ENCODE peak calls at places on chromosomes 16 and 17, in seven cellular contexts. D is PC-9, Y is MM.1S, R is GM23338, N is neural progenitor cell, K is GM23248, W is H9. T is an unnamed sample. For H3K27me3, the result is how much of the 10 kb centered on the place peaks cover.

GRCh38 chr17:1366234-1366633 is 33.8 kb downstream of the YWHAE start:
- DNase-seq in N (no peak), W (no peak), R (peak), D (no peak), Y (no peak), K (no peak), T (no peak)

GRCh38 chr17:48520631-48521045 is 10.2 kb downstream of the HOXB1 start:
- DNase-seq in W (peak), N (peak), K (peak), D (no peak), Y (no peak), R (peak), T (no peak)

GRCh38 chr17:28901866-28902818 is 737 bp downstream of the DHRS13 start:
- DNase-seq in W (no peak), D (no peak), Y (peak), R (peak), N (no peak), K (peak), T (no peak)

GRCh38 chr16:83351846-83352245 is 455.9 kb upstream of the HSBP1 start:
- DNase-seq in K (peak), D (no peak), Y (no peak), N (no peak), R (no peak), W (no peak), T (no peak)

GRCh38 chr16:56950881-56951771 is 10.6 kb upstream of the CETP start:
- DNase-seq in R (peak), Y (peak), D (peak), W (peak), K (peak), N (peak), T (no peak)

GRCh38 chr16:73142069-73142880 is 94.3 kb upstream of the ZFHX3 start:
- DNase-seq in N (no peak), Y (no peak), D (no peak), W (no peak), R (no peak), K (no peak), T (no peak)

GRCh38 chr17:79356839-79357447 is 253.9 kb downstream of the RBFOX3 start:
- DNase-seq in R (no peak), Y (no peak), W (no peak), N (no peak), K (no peak), D (no peak), T (no peak)

GRCh38 chr17:65173951-65174683 is 36.9 kb downstream of the RGS9 start:
- DNase-seq in D (no peak), N (no peak), R (no peak), Y (no peak), K (no peak), W (no peak), T (no peak)

GRCh38 chr16:82801361-82801760 is 174.6 kb downstream of the CDH13 start:
- DNase-seq in W (no peak), D (no peak), K (peak), Y (no peak), N (no peak), R (no peak), T (no peak)

GRCh38 chr17:18225121-18225561 is 294 bp upstream of the LLGL1 start:
- DNase-seq in R (peak), W (peak), D (peak), N (peak), Y (peak), K (peak), T (no peak)

GRCh38 chr16:70380919-70381603 is 34.4 kb downstream of the DDX19A start:
- DNase-seq in K (peak), Y (peak), D (peak), N (peak), R (peak), W (peak), T (peak)

GRCh38 chr16:19566362-19566761 is 10.9 kb downstream of the VPS35L start:
- DNase-seq in W (no peak), K (no peak), N (no peak), D (no peak), R (no peak), Y (no peak), T (no peak)

GRCh38 chr17:74259667-74260524 is 14.1 kb upstream of the DNAI2 start:
- DNase-seq in R (peak), K (no peak), W (peak), D (no peak), N (no peak), Y (no peak), T (no peak)

GRCh38 chr17:77796201-77796860 is 162.2 kb upstream of the TNRC6C start:
- DNase-seq in D (no peak), N (no peak), K (peak), Y (no peak), W (no peak), R (no peak), T (no peak)

GRCh38 chr17:66272699-66273390 is 29.6 kb upstream of the PRKCA start:
- DNase-seq in K (peak), Y (no peak), N (no peak), D (peak), R (no peak), W (no peak), T (no peak)

GRCh38 chr16:65532218-65532617 is 410.4 kb upstream of the CDH11 start:
- DNase-seq in D (no peak), N (peak), W (no peak), K (peak), Y (no peak), R (no peak), T (no peak)

GRCh38 chr17:75764711-75765421 is at the start of gene GALK1:
- DNase-seq in Y (peak), W (peak), D (peak), R (peak), N (peak), K (peak), T (no peak)

GRCh38 chr17:491086-492014 is 138.7 kb upstream of the RPH3AL start:
- DNase-seq in N (peak), R (peak), K (peak), D (peak), Y (no peak), W (peak), T (no peak)

GRCh38 chr17:66165537-66166123 is 26.3 kb downstream of the CEP112 start:
- DNase-seq in W (no peak), R (peak), K (peak), D (peak), N (peak), Y (peak), T (no peak)

GRCh38 chr16:80391095-80391494 is 149.7 kb upstream of the DYNLRB2 start:
- DNase-seq in R (no peak), K (no peak), Y (no peak), D (no peak), W (no peak), N (no peak), T (no peak)

GRCh38 chr17:59110973-59111372 is 4.3 kb upstream of the TRIM37 start:
- DNase-seq in R (no peak), N (no peak), Y (no peak), W (no peak), D (no peak), K (no peak), T (no peak)

GRCh38 chr17:40548982-40549680 is 16.1 kb downstream of the CCR7 start:
- DNase-seq in D (peak), N (no peak), Y (no peak), R (no peak), W (peak), K (peak), T (no peak)

GRCh38 chr17:57604771-57605733 is 140.0 kb downstream of the CCDC182 start:
- DNase-seq in R (peak), W (no peak), D (no peak), N (peak), K (peak), Y (peak), T (no peak)

GRCh38 chr17:27265333-27265732 is 28.6 kb upstream of the WSB1 start:
- DNase-seq in K (no peak), N (no peak), R (no peak), Y (no peak), W (no peak), D (no peak), T (no peak)

GRCh38 chr17:45231481-45232116 is 9.9 kb downstream of the FMNL1 start:
- DNase-seq in N (peak), R (peak), Y (no peak), K (no peak), W (peak), D (no peak), T (no peak)

GRCh38 chr16:50114357-50115129 is 38.6 kb upstream of the TENT4B start:
- DNase-seq in W (peak), D (peak), R (peak), Y (no peak), K (peak), N (no peak), T (peak)

GRCh38 chr17:8698142-8699050 is 46.2 kb downstream of the CCDC42 start:
- DNase-seq in R (no peak), W (no peak), Y (no peak), K (peak), N (no peak), D (no peak), T (no peak)

GRCh38 chr16:53841884-53842283 is 137.9 kb downstream of the FTO start:
- DNase-seq in D (no peak), K (no peak), Y (no peak), R (no peak), N (no peak), W (no peak), T (no peak)

GRCh38 chr17:1518410-1518809 is 2.0 kb upstream of the INPP5K start:
- DNase-seq in Y (no peak), K (no peak), N (no peak), R (no peak), W (no peak), D (no peak), T (no peak)

GRCh38 chr17:14859521-14859920 is 405.6 kb downstream of the PMP22 start:
- DNase-seq in R (no peak), W (no peak), K (peak), N (no peak), Y (no peak), D (no peak), T (no peak)

GRCh38 chr16:13391337-13391736 is 489.9 kb downstream of the SHISA9 start:
- DNase-seq in R (no peak), W (no peak), D (no peak), N (no peak), K (no peak), Y (no peak), T (no peak)

GRCh38 chr17:36198831-36199465 is 2.4 kb upstream of the CCL3L1 start:
- DNase-seq in D (no peak), Y (peak), K (no peak), W (no peak), R (no peak), N (no peak), T (no peak)

GRCh38 chr16:67774457-67774853 is 31.9 kb downstream of the RANBP10 start:
- DNase-seq in Y (no peak), D (no peak), N (no peak), K (no peak), W (no peak), R (no peak), T (no peak)

GRCh38 chr17:40996829-40997228 is 2.9 kb upstream of the KRTAP3-3 start:
- DNase-seq in R (no peak), N (no peak), Y (no peak), D (no peak), K (no peak), W (no peak), T (no peak)

GRCh38 chr17:9432867-9433495 is 142.6 kb downstream of the STX8 start:
- DNase-seq in Y (peak), K (peak), R (no peak), W (no peak), N (no peak), D (no peak), T (no peak)

GRCh38 chr17:7744416-7744815 is 26.9 kb downstream of the DNAH2 start:
- DNase-seq in K (no peak), R (no peak), D (no peak), Y (no peak), N (no peak), W (no peak), T (no peak)

GRCh38 chr16:49024896-49025295 is 256.7 kb downstream of the CBLN1 start:
- DNase-seq in Y (no peak), K (no peak), N (no peak), R (no peak), W (no peak), D (no peak), T (no peak)

GRCh38 chr17:82356028-82356427 is 3.0 kb upstream of the TEX19 start:
- DNase-seq in Y (no peak), W (no peak), K (no peak), R (no peak), D (peak), N (no peak), T (peak)

DNA sequence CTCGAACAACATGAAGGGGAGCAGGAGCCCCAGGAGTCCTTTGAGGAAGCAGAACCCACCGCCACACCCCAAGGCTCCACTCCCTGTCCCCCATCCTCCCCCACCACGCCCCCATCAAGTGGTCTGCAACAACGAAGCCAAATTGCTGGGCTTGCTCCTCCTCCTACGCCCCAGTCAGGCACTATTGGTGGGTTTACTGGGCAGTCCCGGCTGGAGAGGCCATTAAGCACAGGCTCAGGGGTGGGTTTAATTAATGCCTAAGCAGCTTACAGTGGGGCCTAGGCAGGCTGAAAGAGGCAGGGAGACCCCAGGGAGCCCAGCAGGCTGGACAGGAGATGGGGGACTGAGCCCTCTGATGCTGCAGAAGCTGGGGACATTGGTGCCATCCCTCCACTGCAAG is 5.1 kb downstream of the MPP2 start:
- DNase-seq in Y (no peak), N (peak), R (no peak), W (no peak), D (no peak), K (no peak), T (no peak)
- H3K27me3 ChIP-seq in Y (under half), N (under half), R (under half), W (under half), D (under half), K (under half), T (under half)

DNA sequence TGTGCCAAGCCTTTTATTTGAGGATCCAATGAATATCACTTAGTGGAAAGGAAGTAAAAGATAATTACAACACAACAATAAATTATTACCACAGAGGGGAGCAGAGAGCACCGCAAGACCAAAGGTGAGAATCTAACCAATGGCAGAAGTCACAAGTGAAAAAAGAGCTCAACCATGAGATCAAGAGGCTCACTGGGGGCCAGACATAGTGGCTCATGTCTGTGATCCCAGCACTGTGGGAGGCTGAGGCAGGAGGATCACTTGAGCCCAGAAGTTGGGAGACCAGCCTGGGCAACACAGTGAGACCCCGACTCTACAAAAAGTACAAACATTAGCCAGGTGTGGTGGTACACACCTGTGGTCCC is 17.7 kb downstream of the ANKRD11 start:
- DNase-seq in N (no peak), R (no peak), K (no peak), Y (no peak), D (no peak), W (no peak), T (no peak)
- H2AFZ ChIP-seq in N (no peak), R (no peak), K (no peak), Y (no peak), D (no peak), W (no peak), T (no peak)

GRCh38 chr16:1429026-1429425 is 1.9 kb upstream of the PERCC1 start:
- DNase-seq in D (no peak), W (no peak), N (no peak), Y (no peak), R (no peak), K (no peak), T (no peak)
- H3K27me3 ChIP-seq in D (under half), W (under half), N (under half), Y (half or more), R (under half), K (under half), T (under half)

DNA sequence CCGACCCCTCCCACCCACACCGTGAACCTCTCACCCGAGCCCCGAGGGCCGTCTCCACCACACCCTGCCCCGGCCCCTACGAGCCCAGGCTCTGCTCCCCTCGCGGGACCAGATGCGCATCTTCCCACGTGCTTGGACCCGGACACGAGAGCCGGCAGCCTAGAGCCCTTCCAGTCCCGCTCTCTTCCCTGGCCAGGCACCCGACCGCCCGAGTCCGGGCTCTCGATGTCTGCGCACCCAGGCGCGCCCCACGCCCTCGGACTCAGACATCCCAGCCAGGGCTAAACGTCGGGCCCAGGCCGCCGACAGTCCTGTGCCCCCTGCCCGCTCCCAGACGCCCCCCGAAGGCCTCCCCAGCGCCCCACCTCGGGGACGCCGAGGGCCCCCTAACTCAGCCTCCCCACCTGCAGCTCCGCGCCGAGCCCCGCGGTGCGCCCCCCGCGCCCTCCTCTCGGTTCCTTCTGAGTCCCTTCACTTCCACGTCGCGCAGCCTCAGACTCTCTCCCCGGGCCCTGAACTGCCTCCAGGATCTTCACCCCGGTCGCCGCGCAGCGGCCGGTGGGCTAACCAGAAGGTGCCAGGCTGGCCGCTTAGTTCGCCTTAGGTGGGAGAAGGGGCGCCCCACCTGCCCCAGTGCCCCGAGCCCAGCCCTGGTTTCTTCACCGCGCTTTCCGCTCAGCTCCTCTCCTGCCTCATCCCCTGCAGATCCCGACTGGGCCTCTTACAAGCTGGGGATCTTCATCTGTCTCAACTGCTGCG is 669 bp downstream of the ADAP2 start:
- DNase-seq in Y (no peak), D (no peak), W (peak), N (peak), K (peak), R (peak), T (no peak)
- H2AFZ ChIP-seq in Y (peak), D (no peak), W (no peak), N (peak), K (peak), R (peak), T (no peak)

DNA sequence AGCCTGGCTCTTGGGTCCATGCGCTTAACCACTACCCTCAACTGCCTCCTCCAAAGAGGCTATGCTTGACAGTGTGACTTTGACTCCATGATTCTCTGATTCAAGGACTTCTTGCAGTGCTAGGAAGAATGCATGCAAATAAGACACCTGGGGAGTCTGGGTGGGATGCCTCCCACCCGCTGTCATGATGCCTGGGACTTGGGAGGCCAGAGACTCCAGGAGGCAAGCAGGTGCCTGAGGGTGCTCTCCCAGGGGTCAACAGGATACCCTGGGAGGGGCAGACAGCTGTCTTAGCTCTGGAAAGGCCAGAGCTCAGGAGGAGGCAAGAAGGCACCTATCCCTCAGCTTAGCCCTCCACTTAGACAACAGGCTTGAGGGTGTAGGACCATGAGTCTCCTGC is 38.4 kb downstream of the SRCIN1 start:
- DNase-seq in R (no peak), D (no peak), K (no peak), N (no peak), Y (no peak), W (no peak), T (no peak)
- H3K27me3 ChIP-seq in R (half or more), D (under half), K (under half), N (half or more), Y (half or more), W (half or more), T (half or more)

GRCh38 chr16:1408171-1408837 is 6.2 kb downstream of the UNKL start:
- DNase-seq in R (peak), Y (peak), K (peak), W (peak), D (peak), N (peak), T (no peak)
- H2AFZ ChIP-seq in R (no peak), Y (no peak), K (peak), W (no peak), D (no peak), N (no peak), T (peak)

DNA sequence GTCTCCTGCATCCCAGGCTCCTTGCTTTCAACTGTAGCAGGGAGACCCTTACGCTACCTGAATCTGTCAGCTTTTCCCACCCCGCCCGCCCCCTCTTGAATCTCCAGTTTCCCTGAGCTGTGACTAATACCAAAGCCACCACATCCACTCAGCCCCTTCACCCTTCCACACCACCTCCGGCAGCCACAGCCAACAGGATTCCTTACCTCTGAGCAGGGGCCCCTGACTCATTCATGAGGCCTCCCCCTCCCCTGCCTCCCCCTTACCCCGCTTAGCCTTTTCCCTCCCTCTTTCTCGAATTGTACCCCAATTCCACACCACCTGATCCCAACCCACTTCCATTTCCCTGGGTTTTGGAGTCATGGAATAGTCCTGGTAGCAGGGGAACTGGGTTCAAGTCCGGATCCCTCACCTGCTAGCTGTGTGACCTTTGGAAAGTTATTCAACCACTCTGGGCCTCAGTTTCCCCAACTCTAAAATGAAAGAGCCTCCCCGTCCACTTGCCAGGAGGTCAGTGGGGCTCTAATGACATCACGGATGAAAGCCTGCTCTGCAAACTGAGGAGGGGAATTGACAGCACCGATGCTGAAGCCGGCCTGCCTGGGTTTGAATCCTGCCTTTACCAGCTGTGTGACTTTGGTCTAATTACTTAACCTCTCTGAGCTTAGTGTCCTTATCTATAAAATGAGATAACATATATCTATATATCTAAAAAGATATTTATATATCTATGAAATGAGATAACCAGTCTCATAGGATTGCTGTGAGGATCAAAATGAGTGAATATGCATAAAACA is 2.1 kb downstream of the STX1B start:
- DNase-seq in D (no peak), W (no peak), R (no peak), K (peak), Y (no peak), N (no peak), T (no peak)
- H3K27me3 ChIP-seq in D (under half), W (under half), R (under half), K (under half), Y (half or more), N (under half), T (under half)

GRCh38 chr16:2874584-2875362 is 8.2 kb upstream of the FLYWCH2 start:
- DNase-seq in K (peak), R (peak), W (peak), D (peak), Y (peak), N (peak), T (no peak)
- H2AFZ ChIP-seq in K (peak), R (peak), W (no peak), D (no peak), Y (peak), N (peak), T (no peak)

GRCh38 chr17:80884811-80885210 is 106.8 kb upstream of the CHMP6 start:
- DNase-seq in Y (no peak), K (no peak), R (no peak), D (no peak), W (no peak), N (no peak), T (no peak)
- H3K27me3 ChIP-seq in Y (under half), K (under half), R (under half), D (under half), W (under half), N (under half), T (under half)